ENCODE peak calls at places on chromosomes 11 and 22, in seven cellular contexts. P is NCI-H1092 treated with DMSO at 0.1 percent for 48 hours; W is NCI-H345; J is HFF-Myc; A is CD4-positive, alpha-beta memory T cell; S is stimulated activated naive CD8-positive, alpha-beta T cell treated with anti-CD3 and anti-CD28 coated beads, Interleukin-15, amount 100 ng/mL, for 72 hours; I is colonic mucosa. Q is an unnamed sample.

GRCh38 chr11:12827929-12828812 is 153.9 kb downstream of the TEAD1 start:
- DNase-seq in P (peak; percentile 92), W (peak; percentile 80), J (no peak), A (no peak), S (no peak), I (peak; percentile 71), Q (no peak)

GRCh38 chr11:46348566-46348981 is 1.3 kb downstream of the DGKZ start:
- DNase-seq in P (no peak), W (no peak), J (no peak), A (no peak), S (peak; percentile 36), I (peak; percentile 70), Q (no peak)

GRCh38 chr11:111310088-111310487 is 11.7 kb downstream of the POU2AF3 start:
- DNase-seq in P (peak; percentile 49), W (peak; percentile 98), J (no peak), A (no peak), S (no peak), I (peak; percentile 50), Q (no peak)

GRCh38 chr11:64620286-64620962 is 29.4 kb downstream of the SLC22A12 start:
- DNase-seq in P (peak; percentile 23), W (no peak), J (no peak), A (no peak), S (no peak), I (peak; percentile 54), Q (no peak)

GRCh38 chr22:30312053-30312452 is 14.7 kb downstream of the TBC1D10A start:
- DNase-seq in P (no peak), W (no peak), J (no peak), A (no peak), S (no peak), I (no peak), Q (no peak)

GRCh38 chr11:118609380-118610219 is 2.2 kb downstream of the PHLDB1 start:
- DNase-seq in P (no peak), W (no peak), J (no peak), A (peak; percentile 33), S (peak; percentile 43), I (no peak), Q (peak; percentile 20)

GRCh38 chr11:100353083-100353482 is 334.0 kb upstream of the ARHGAP42 start:
- DNase-seq in P (no peak), W (no peak), J (no peak), A (no peak), S (no peak), I (no peak), Q (no peak)

GRCh38 chr11:44338721-44339529 is 29.0 kb upstream of the ALX4 start:
- DNase-seq in P (no peak), W (no peak), J (no peak), A (no peak), S (no peak), I (no peak), Q (no peak)

GRCh38 chr11:20669833-20670684 is 673 bp downstream of the NELL1 start:
- DNase-seq in P (no peak), W (peak; percentile 43), J (no peak), A (no peak), S (no peak), I (no peak), Q (no peak)

GRCh38 chr11:128898580-128899344 is 7.6 kb downstream of the KCNJ5 start:
- DNase-seq in P (no peak), W (no peak), J (no peak), A (no peak), S (no peak), I (no peak), Q (no peak)